ENCODE peak calls at places on chromosomes 6 and 20, in eight cellular contexts. M is NCI-H1417; I is SW480; S is GM10248; Z is M059J; A is CD8-positive, alpha-beta T cell; Y is endothelial cell of umbilical vein; R is nucleus accumbens. D is an unnamed sample.

GRCh38 chr6:155201461-155202226 is 62.2 kb upstream of the CLDN20 start:
- DNase-seq in Z (peak), M (peak), I (peak), A (no peak), S (no peak), Y (peak), R (no peak), D (peak)

GRCh38 chr20:14449323-14449722 is 111.9 kb upstream of the FLRT3 start:
- DNase-seq in Z (no peak), M (no peak), R (no peak), S (no peak), Y (peak), I (no peak), A (no peak), D (peak)

GRCh38 chr6:142459267-142459666 is 157.5 kb downstream of the ADGRG6 start:
- DNase-seq in A (no peak), I (no peak), R (no peak), Y (no peak), S (no peak), Z (peak), M (no peak), D (no peak)

GRCh38 chr6:53926505-53926904 is 131.7 kb downstream of the LRRC1 start:
- DNase-seq in M (no peak), S (no peak), R (no peak), Y (peak), Z (peak), A (no peak), I (no peak), D (peak)

GRCh38 chr6:108902389-108902792 is 54.2 kb downstream of the ARMC2 start:
- DNase-seq in A (no peak), M (no peak), Y (peak), R (no peak), S (no peak), Z (peak), I (no peak), D (peak)

GRCh38 chr6:159821111-159821510 is 21.0 kb downstream of the PNLDC1 start:
- DNase-seq in Y (no peak), Z (no peak), M (no peak), I (no peak), R (no peak), S (no peak), A (no peak), D (no peak)

GRCh38 chr6:2688416-2689064 is 62.2 kb downstream of the MYLK4 start:
- DNase-seq in R (no peak), S (peak), I (peak), M (no peak), Z (peak), A (no peak), Y (peak), D (peak)

GRCh38 chr6:37630281-37630799 is 67.3 kb downstream of the MDGA1 start:
- DNase-seq in A (no peak), R (no peak), I (peak), S (no peak), M (no peak), Z (peak), Y (peak), D (peak)

GRCh38 chr6:11309947-11310665 is 77.6 kb upstream of the NEDD9 start:
- DNase-seq in Y (no peak), Z (no peak), M (no peak), S (no peak), A (no peak), R (no peak), I (no peak), D (no peak)

GRCh38 chr6:75493400-75494064 is at the start of gene FILIP1:
- DNase-seq in Z (peak), S (no peak), A (no peak), I (no peak), R (no peak), Y (no peak), M (peak), D (no peak)

GRCh38 chr6:131999545-132000146 is 48.5 kb upstream of the CCN2 start:
- DNase-seq in R (no peak), A (no peak), M (no peak), Z (no peak), Y (no peak), S (no peak), I (no peak), D (no peak)

GRCh38 chr20:9995514-9996272 is 39.1 kb upstream of the ANKEF1 start:
- DNase-seq in Z (no peak), S (no peak), Y (no peak), I (no peak), M (no peak), A (no peak), R (no peak), D (no peak)